ENCODE peak calls at places on chromosome 17, in six cellular contexts. X is heart left ventricle; M is astrocyte of the cerebellum; P is stomach; I is effector memory CD4-positive, alpha-beta T cell; E is fibroblast of pulmonary artery. R is an unnamed sample.
A peak's percentile ranks its signal among the peaks of the same experiment; 100 is the strongest.

GRCh38 chr17:70230883-70231282 is 61.6 kb downstream of the KCNJ2 start:
- DNase-seq in M (no peak), E (no peak), I (no peak), X (no peak), P (no peak), R (no peak)

GRCh38 chr17:45983614-45984310 is 15.3 kb upstream of the STH start:
- DNase-seq in I (no peak), P (no peak), E (no peak), X (no peak), M (no peak), R (no peak)

GRCh38 chr17:31499771-31500554 is 108.5 kb downstream of the RAB11FIP4 start:
- DNase-seq in M (peak; percentile 9), E (peak; percentile 24), P (peak; percentile 70), X (peak; percentile 64), I (no peak), R (no peak)

GRCh38 chr17:31437720-31438400 is 46.4 kb downstream of the RAB11FIP4 start:
- DNase-seq in X (no peak), P (no peak), E (no peak), I (no peak), M (no peak), R (no peak)

GRCh38 chr17:63699638-63700527 is at the start of gene LIMD2:
- DNase-seq in E (peak; percentile 23), I (peak; percentile 77), M (no peak), P (peak; percentile 66), X (peak; percentile 76), R (no peak)

GRCh38 chr17:48804936-48805411 is 12.1 kb downstream of the TTLL6 start:
- DNase-seq in X (peak; percentile 45), M (peak; percentile 18), P (peak; percentile 67), I (peak; percentile 49), E (peak; percentile 60), R (peak; percentile 57)

GRCh38 chr17:50048146-50048720 is 7.7 kb upstream of the ITGA3 start:
- DNase-seq in E (no peak), I (no peak), X (no peak), M (no peak), P (no peak), R (no peak)

GRCh38 chr17:76048711-76049110 is 21.6 kb upstream of the EVPL start:
- DNase-seq in P (no peak), E (no peak), M (peak; percentile 26), I (no peak), X (no peak), R (no peak)

GRCh38 chr17:17109896-17110295 is 67.6 kb downstream of the MPRIP start:
- DNase-seq in X (no peak), P (peak; percentile 65), I (peak; percentile 21), M (no peak), E (no peak), R (no peak)

GRCh38 chr17:81523139-81524062 is 4.8 kb upstream of the FSCN2 start:
- DNase-seq in I (no peak), P (peak; percentile 74), M (no peak), E (peak; percentile 42), X (no peak), R (no peak)

GRCh38 chr17:76370261-76370993 is 14.0 kb upstream of the SPHK1 start:
- DNase-seq in I (no peak), X (peak; percentile 87), E (peak; percentile 95), M (peak; percentile 87), P (peak; percentile 47), R (no peak)

GRCh38 chr17:76538281-76538931 is 897 bp upstream of the CYGB start:
- DNase-seq in M (no peak), I (no peak), X (no peak), P (no peak), E (no peak), R (no peak)

GRCh38 chr17:50961282-50962220 is 95.4 kb upstream of the TOB1 start:
- DNase-seq in E (no peak), P (no peak), M (no peak), X (no peak), I (no peak), R (no peak)

GRCh38 chr17:45298546-45299285 is 18.1 kb downstream of the MAP3K14 start:
- DNase-seq in E (no peak), M (no peak), X (no peak), I (no peak), P (no peak), R (no peak)

GRCh38 chr17:61647044-61647443 is 56.0 kb upstream of the NACA2 start:
- DNase-seq in X (no peak), E (peak; percentile 23), I (no peak), M (peak; percentile 16), P (no peak), R (no peak)

GRCh38 chr17:81254955-81255717 is 16.0 kb downstream of the NDUFAF8 start:
- DNase-seq in X (peak; percentile 81), I (no peak), M (peak; percentile 47), P (peak; percentile 96), E (peak; percentile 79), R (no peak)

GRCh38 chr17:4950075-4950756 is 703 bp upstream of the ENO3 start:
- DNase-seq in P (peak; percentile 61), M (no peak), I (no peak), X (peak; percentile 79), E (no peak), R (no peak)

GRCh38 chr17:65230040-65230439 is 92.9 kb downstream of the RGS9 start:
- DNase-seq in M (no peak), P (no peak), X (no peak), I (no peak), E (no peak), R (no peak)

GRCh38 chr17:38403491-38403890 is 24.8 kb upstream of the ARHGAP23 start:
- DNase-seq in X (no peak), E (peak; percentile 28), M (no peak), I (no peak), P (no peak), R (no peak)

GRCh38 chr17:40962059-40962561 is 4.6 kb downstream of the KRT39 start:
- DNase-seq in M (no peak), X (no peak), E (no peak), I (no peak), P (no peak), R (no peak)

GRCh38 chr17:40961586-40961985 is 5.2 kb downstream of the KRT39 start:
- DNase-seq in M (no peak), I (no peak), P (no peak), X (no peak), E (no peak), R (no peak)

GRCh38 chr17:40967581-40967980 is 833 bp upstream of the KRT39 start:
- DNase-seq in X (no peak), P (no peak), E (no peak), I (no peak), M (no peak), R (no peak)

GRCh38 chr17:40963838-40964237 is 2.9 kb downstream of the KRT39 start:
- DNase-seq in M (no peak), E (peak; percentile 20), P (no peak), X (no peak), I (no peak), R (peak; percentile 25)

GRCh38 chr17:40966848-40967247 is at the start of gene KRT39:
- DNase-seq in I (no peak), E (no peak), X (no peak), M (no peak), P (no peak), R (no peak)
- H3K4me3 ChIP-seq in I (no peak within 1 kb of the TSS), E (no peak within 1 kb of the TSS), X (no peak within 1 kb of the TSS), M (no peak within 1 kb of the TSS), P (no peak within 1 kb of the TSS), R (no peak within 1 kb of the TSS)

DNA sequence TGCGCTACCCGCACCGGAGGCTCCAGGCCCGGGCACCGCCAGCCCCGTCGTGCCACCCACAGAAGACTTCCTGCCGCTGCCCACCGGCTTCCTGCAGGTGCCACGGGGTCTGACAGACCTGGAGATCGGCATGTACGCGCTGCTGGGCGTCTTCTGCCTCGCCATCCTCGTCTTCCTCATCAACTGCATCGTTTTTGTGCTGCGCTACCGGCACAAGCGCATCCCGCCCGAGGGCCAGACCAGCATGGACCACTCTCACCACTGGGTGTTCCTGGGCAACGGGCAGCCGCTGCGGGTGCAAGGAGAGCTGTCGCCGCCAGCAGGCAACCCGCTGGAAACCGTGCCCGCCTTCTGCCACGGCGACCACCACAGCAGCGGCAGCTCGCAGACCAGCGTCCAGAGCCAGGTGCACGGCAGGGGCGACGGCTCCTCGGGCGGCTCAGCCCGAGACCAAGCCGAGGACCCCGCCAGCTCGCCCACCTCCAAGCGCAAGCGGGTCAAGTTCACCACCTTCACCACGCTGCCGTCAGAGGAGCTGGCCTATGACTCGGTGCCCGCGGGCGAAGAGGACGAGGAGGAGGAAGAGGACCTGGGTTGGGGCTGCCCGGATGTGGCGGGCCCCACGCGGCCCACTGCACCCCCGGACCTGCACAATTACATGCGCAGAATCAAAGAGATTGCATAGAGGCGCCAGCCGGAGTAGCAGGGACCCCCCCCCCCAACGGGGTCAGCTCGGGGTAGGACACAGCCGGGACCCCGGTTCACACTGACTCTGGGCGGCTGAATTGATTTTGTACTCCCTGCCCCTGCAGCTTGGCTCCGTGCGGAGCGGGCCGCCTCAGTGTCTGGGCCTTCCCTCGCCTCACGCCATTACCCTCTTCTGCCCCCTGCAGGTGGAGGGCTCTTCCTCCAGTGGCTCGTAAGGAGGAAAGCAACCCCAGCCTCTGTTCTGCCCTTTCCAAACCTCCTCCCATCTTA is 58.5 kb downstream of the TMEM132E start:
- DNase-seq in E (peak; percentile 70), I (peak; percentile 58), X (peak; percentile 72), P (peak; percentile 79), M (peak; percentile 19), R (peak; percentile 72)
- H3K4me3 ChIP-seq in E (no peak overlapping the region), I (peak overlapping the region; percentile 69), X (peak overlapping the region; percentile 21), P (peak overlapping the region; percentile 45), M (peak overlapping the region; percentile 9), R (peak overlapping the region; percentile 48)

DNA sequence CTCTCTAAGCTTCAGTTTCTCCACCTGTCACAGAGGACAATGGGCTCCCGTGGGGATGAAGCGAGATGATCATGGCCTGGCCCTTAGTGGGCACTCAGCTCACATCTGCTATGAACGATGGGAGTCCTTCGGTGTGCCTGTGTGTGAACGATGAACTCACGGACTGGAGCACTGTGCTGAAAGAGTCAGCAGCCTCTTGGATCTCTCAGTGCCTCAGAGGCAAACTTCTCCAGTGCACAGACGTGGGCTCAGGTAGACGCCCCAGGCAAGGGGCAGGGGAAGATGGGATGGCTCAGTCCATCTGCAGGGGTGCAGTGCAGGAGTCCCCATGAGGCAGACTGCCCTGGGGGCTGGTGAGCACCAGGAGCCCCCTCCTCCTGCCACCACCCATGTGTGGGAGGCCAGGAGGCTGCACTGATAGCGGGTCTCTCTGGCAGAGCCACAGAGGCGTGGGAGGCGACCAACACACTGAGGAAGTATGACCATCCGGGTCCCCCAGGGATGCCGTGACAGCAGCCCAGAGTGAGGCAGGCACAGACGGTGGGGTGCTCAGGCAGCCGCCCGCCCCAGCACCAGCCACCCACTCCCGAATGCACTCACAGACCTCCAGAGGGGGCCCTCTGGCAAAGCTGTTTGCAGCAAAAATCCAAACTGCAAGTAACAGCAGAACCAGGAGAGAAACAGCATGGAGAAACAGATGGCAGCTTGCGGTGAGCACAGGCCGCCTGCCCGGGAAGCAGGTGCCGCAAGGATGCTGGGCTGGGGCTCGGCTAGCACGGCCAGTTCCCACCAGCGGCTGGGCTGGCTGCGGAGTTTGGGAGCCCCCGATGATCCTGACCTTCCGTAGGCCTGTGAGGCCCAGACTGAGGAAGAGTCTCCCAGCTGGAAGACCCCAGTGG is 82.7 kb downstream of the RPH3AL start:
- DNase-seq in I (no peak), E (no peak), X (peak; percentile 12), P (no peak), M (no peak), R (no peak)
- H3K4me3 ChIP-seq in I (no peak overlapping the region), E (no peak overlapping the region), X (no peak overlapping the region), P (no peak overlapping the region), M (no peak overlapping the region), R (no peak overlapping the region)

DNA sequence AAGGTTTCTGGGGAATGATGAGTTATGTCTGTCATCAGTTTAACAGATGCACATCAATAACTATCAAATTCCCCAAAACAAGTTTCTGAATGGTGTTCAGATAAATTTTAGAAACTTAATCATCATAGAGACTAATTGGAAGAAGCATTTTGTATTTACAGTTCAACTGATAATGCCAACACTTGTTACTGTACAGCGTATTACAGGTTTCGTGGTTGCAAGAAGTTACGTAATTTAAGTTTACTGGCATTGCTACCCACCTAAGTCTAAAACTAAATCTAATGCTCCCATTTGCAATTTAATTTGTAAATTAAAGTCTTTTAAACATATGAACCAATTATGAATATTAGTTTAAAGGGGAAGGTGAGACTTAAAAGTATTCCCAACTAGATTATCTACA is 3.0 kb downstream of the SRSF1 start:
- DNase-seq in P (no peak), M (no peak), I (no peak), X (no peak), E (no peak), R (no peak)
- H3K4me3 ChIP-seq in P (peak overlapping the region; percentile 95), M (no peak overlapping the region), I (no peak overlapping the region), X (no peak overlapping the region), E (no peak overlapping the region), R (no peak overlapping the region)